ENCODE peak calls at places on chromosomes 7 and 10, in five cellular contexts. One of them, this sample, is unnamed.

GRCh38 chr7:85285502-85285901 is 98.6 kb upstream of the SEMA3D start:
- DNase-seq in ovary: no peak
- DNase-seq in breast epithelium: no peak
- DNase-seq in spleen: no peak
- DNase-seq in uterus: no peak
- DNase-seq in this sample: no peak

GRCh38 chr7:34160261-34160752 is 255.0 kb downstream of the BMPER start:
- DNase-seq in spleen: no peak
- DNase-seq in ovary: no peak
- DNase-seq in breast epithelium: no peak
- DNase-seq in uterus: no peak
- DNase-seq in this sample: no peak

GRCh38 chr10:124343351-124344265 is 75.1 kb downstream of the OAT start:
- DNase-seq in ovary: no peak
- DNase-seq in spleen: peak
- DNase-seq in breast epithelium: no peak
- DNase-seq in uterus: no peak
- DNase-seq in this sample: no peak

GRCh38 chr7:95619517-95619916 is 23.2 kb upstream of the PDK4 start:
- DNase-seq in uterus: no peak
- DNase-seq in breast epithelium: no peak
- DNase-seq in spleen: no peak
- DNase-seq in ovary: no peak
- DNase-seq in this sample: no peak

GRCh38 chr7:73988197-73988596 is 39.8 kb upstream of the ELN start:
- DNase-seq in breast epithelium: no peak
- DNase-seq in uterus: no peak
- DNase-seq in spleen: no peak
- DNase-seq in ovary: no peak
- DNase-seq in this sample: no peak

GRCh38 chr10:131625041-131625440 is 275.8 kb upstream of the PPP2R2D start:
- DNase-seq in spleen: peak
- DNase-seq in uterus: no peak
- DNase-seq in breast epithelium: no peak
- DNase-seq in ovary: no peak
- DNase-seq in this sample: no peak

GRCh38 chr10:4131407-4132215 is 346.6 kb upstream of the KLF6 start:
- DNase-seq in breast epithelium: no peak
- DNase-seq in spleen: no peak
- DNase-seq in ovary: no peak
- DNase-seq in uterus: no peak
- DNase-seq in this sample: no peak

GRCh38 chr10:93461124-93461806 is 20.9 kb downstream of the MYOF start:
- DNase-seq in spleen: no peak
- DNase-seq in ovary: no peak
- DNase-seq in uterus: no peak
- DNase-seq in breast epithelium: no peak
- DNase-seq in this sample: no peak

DNA sequence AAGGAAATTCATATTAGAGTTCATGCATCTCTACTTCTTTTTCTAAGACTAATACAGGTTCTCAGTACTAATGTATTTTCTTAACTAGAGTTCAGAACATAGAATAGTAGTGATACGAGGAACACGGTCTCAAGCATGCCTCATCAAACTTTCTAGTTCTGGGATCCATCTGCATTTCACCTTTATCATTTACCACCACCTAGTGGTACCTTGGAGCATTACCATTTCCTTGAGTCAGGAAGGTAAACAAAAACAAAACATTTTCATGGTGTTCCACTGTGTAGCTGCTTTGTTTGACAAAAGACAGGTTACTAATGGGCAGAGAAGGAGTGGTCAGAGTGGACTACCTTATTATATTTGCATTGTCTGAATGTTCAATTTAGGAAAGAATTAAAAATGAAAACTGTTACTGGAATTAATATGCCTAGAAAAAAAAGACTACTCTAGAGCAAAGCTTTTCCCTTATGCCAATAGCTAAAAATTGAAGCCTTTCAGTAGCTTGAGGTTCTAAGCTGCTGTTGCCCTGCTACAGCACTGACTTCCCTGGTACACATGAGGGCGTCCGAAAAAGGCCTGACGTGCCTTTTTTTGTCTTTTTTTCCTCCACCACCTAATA is 44.5 kb downstream of the STARD3NL start:
- DNase-seq in uterus: no peak
- DNase-seq in spleen: no peak
- DNase-seq in ovary: no peak
- DNase-seq in breast epithelium: no peak
- DNase-seq in this sample: no peak
- H3K27ac ChIP-seq in uterus: no peak
- H3K27ac ChIP-seq in spleen: peak
- H3K27ac ChIP-seq in ovary: no peak
- H3K27ac ChIP-seq in breast epithelium: no peak
- H3K27ac ChIP-seq in this sample: no peak

GRCh38 chr7:14403587-14403986 is 414.1 kb upstream of the ETV1 start:
- DNase-seq in uterus: no peak
- DNase-seq in spleen: no peak
- DNase-seq in breast epithelium: no peak
- DNase-seq in ovary: no peak
- DNase-seq in this sample: no peak
- TF ChIP-seq POLR2A in uterus: no peak
- TF ChIP-seq POLR2A in spleen: no peak
- TF ChIP-seq POLR2A in breast epithelium: no peak
- TF ChIP-seq POLR2A in ovary: no peak
- TF ChIP-seq POLR2A in this sample: no peak

DNA sequence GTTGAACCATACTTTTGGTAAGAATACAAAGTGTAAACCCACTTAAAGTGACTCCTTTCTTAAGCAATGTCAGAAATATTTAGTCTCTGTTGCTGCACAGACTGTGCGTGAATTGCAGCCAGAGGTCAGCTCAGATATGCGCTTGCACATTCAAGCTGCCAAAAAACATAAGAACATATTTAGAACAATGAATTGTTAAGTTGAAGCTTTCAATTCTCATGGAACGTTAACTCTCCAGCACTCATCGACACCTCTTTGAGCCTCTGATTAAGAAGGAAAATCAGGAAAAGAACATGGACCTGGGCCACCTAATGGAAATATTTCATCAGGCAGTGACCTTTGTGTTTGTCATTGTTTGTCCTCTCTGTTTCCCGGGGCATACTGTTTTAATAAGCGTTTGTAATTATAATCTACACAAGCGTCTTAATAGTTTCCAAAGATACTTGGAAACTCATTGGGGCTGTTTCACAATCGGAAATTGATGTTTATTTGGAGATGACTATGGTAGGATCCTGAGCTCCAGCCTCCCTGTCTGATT is 193.0 kb upstream of the CELF2 start:
- DNase-seq in ovary: peak
- DNase-seq in spleen: no peak
- DNase-seq in uterus: peak
- DNase-seq in breast epithelium: peak
- DNase-seq in this sample: no peak
- H3K27ac ChIP-seq in ovary: peak
- H3K27ac ChIP-seq in spleen: no peak
- H3K27ac ChIP-seq in uterus: peak
- H3K27ac ChIP-seq in breast epithelium: peak
- H3K27ac ChIP-seq in this sample: peak

DNA sequence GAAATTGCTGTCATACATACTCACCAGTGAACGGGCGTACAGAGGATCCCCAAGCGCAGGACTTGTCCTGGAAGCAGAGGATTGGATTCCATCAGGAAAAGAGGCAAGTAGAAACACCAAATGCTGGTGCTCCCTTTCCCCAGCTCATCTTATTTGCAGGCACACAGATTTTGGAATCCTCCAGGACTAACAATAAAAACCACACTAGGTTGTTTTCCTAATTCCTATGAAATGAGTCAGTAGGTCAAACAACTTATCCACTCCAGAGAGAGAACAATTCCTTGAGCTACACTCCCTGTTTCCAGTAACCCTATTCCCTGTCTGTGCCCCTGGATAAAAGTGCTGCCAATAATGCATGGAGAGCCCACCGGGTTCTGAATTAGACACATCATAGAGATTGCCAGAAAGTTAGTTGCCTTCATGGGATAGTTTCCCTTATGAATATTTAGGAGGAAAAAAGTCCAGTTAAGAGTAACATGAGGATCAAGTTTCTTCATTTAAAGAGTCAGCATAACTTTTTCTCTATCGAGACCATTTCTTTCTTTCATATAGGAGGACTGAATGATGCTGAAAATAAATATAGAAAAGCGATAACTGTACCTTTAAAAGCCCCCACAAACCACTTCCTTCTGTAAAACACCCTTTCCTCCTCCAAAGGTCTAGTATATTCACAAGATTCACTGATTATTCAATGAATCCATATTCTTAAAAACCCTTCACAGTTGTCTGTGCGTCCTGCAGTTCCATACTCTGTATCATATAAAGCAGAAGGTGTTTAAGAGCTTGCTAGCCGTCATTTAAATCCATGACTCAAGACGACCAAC is 178.3 kb upstream of the KLF14 start:
- DNase-seq in breast epithelium: no peak
- DNase-seq in uterus: no peak
- DNase-seq in ovary: peak
- DNase-seq in spleen: no peak
- DNase-seq in this sample: no peak
- TF ChIP-seq POLR2A in breast epithelium: no peak
- TF ChIP-seq POLR2A in uterus: peak
- TF ChIP-seq POLR2A in ovary: no peak
- TF ChIP-seq POLR2A in spleen: no peak
- TF ChIP-seq POLR2A in this sample: no peak

GRCh38 chr10:79401015-79401921 is 44.2 kb downstream of the ZCCHC24 start:
- DNase-seq in breast epithelium: peak
- DNase-seq in uterus: peak
- DNase-seq in spleen: peak
- DNase-seq in ovary: peak
- DNase-seq in this sample: no peak
- H3K27ac ChIP-seq in breast epithelium: peak
- H3K27ac ChIP-seq in uterus: no peak
- H3K27ac ChIP-seq in spleen: peak
- H3K27ac ChIP-seq in ovary: peak
- H3K27ac ChIP-seq in this sample: peak

This sample was measured in Peyer's patch.